ENCODE peak calls at places on chromosomes 5 and 9, in four cellular contexts. One of them, this sample, is unnamed.

GRCh38 chr9:119951090-119951489 is 581.9 kb upstream of the BRINP1 start:
- DNase-seq in HL-60: no peak
- DNase-seq in tibial artery: no peak
- DNase-seq in tibial nerve: no peak
- DNase-seq in this sample: peak

GRCh38 chr9:92426501-92426900 is 2.2 kb upstream of the OMD start:
- DNase-seq in tibial artery: no peak
- DNase-seq in HL-60: no peak
- DNase-seq in tibial nerve: no peak
- DNase-seq in this sample: no peak

GRCh38 chr5:109318455-109319108 is 91.2 kb downstream of the PJA2 start:
- DNase-seq in tibial nerve: no peak
- DNase-seq in tibial artery: no peak
- DNase-seq in HL-60: no peak
- DNase-seq in this sample: no peak

GRCh38 chr9:128323192-128323730 is 622 bp downstream of the COQ4 start:
- DNase-seq in HL-60: no peak
- DNase-seq in tibial nerve: no peak
- DNase-seq in tibial artery: no peak
- DNase-seq in this sample: no peak

GRCh38 chr9:613771-614347 is 227.6 kb upstream of the DMRT1 start:
- DNase-seq in HL-60: peak
- DNase-seq in tibial artery: peak
- DNase-seq in tibial nerve: peak
- DNase-seq in this sample: peak

GRCh38 chr9:18587988-18588387 is 114.0 kb downstream of the ADAMTSL1 start:
- DNase-seq in tibial nerve: no peak
- DNase-seq in tibial artery: no peak
- DNase-seq in HL-60: no peak
- DNase-seq in this sample: no peak

GRCh38 chr9:135950135-135950682 is 11.0 kb downstream of the UBAC1 start:
- DNase-seq in tibial nerve: no peak
- DNase-seq in tibial artery: no peak
- DNase-seq in HL-60: no peak
- DNase-seq in this sample: no peak

GRCh38 chr9:94916956-94917355 is 190.5 kb downstream of the AOPEP start:
- DNase-seq in HL-60: no peak
- DNase-seq in tibial nerve: no peak
- DNase-seq in tibial artery: no peak
- DNase-seq in this sample: no peak

GRCh38 chr5:96509721-96510383 is 76.8 kb upstream of the PCSK1 start:
- DNase-seq in tibial nerve: no peak
- DNase-seq in tibial artery: no peak
- DNase-seq in HL-60: no peak
- DNase-seq in this sample: no peak

GRCh38 chr5:101306391-101307137 is 403.5 kb upstream of the ST8SIA4 start:
- DNase-seq in HL-60: no peak
- DNase-seq in tibial nerve: no peak
- DNase-seq in tibial artery: no peak
- DNase-seq in this sample: no peak

GRCh38 chr9:19976226-19976625 is 187.4 kb upstream of the SLC24A2 start:
- DNase-seq in tibial artery: no peak
- DNase-seq in HL-60: no peak
- DNase-seq in tibial nerve: no peak
- DNase-seq in this sample: no peak

GRCh38 chr9:95089257-95089873 is 228.1 kb downstream of the FANCC start:
- DNase-seq in tibial nerve: no peak
- DNase-seq in tibial artery: peak
- DNase-seq in HL-60: no peak
- DNase-seq in this sample: no peak

GRCh38 chr5:176185133-176185733 is 53.0 kb upstream of the SIMC1 start:
- DNase-seq in tibial nerve: no peak
- DNase-seq in HL-60: no peak
- DNase-seq in tibial artery: no peak
- DNase-seq in this sample: no peak

GRCh38 chr5:27048507-27048906 is 10.1 kb upstream of the CDH9 start:
- DNase-seq in HL-60: no peak
- DNase-seq in tibial artery: no peak
- DNase-seq in tibial nerve: no peak
- DNase-seq in this sample: no peak

GRCh38 chr9:129125478-129125877 is 14.3 kb downstream of the PTPA start:
- DNase-seq in HL-60: no peak
- DNase-seq in tibial artery: no peak
- DNase-seq in tibial nerve: no peak
- DNase-seq in this sample: no peak

GRCh38 chr5:40551706-40552557 is 127.8 kb upstream of the PTGER4 start:
- DNase-seq in tibial artery: no peak
- DNase-seq in tibial nerve: no peak
- DNase-seq in HL-60: no peak
- DNase-seq in this sample: no peak

GRCh38 chr9:129063061-129063460 is 17.9 kb upstream of the DOLPP1 start:
- DNase-seq in tibial artery: no peak
- DNase-seq in tibial nerve: no peak
- DNase-seq in HL-60: no peak
- DNase-seq in this sample: no peak

GRCh38 chr5:132378580-132378979 is 9.1 kb downstream of the SLC22A5 start:
- DNase-seq in tibial nerve: no peak
- DNase-seq in HL-60: no peak
- DNase-seq in tibial artery: peak
- DNase-seq in this sample: no peak

GRCh38 chr5:59724482-59725392 is 168.8 kb downstream of the PDE4D start:
- DNase-seq in tibial artery: no peak
- DNase-seq in tibial nerve: no peak
- DNase-seq in HL-60: no peak
- DNase-seq in this sample: no peak

GRCh38 chr5:89445106-89445745 is 562.2 kb upstream of the MEF2C start:
- DNase-seq in tibial nerve: no peak
- DNase-seq in tibial artery: no peak
- DNase-seq in HL-60: no peak
- DNase-seq in this sample: no peak

GRCh38 chr5:5380298-5380697 is 42.2 kb upstream of the ICE1 start:
- DNase-seq in HL-60: no peak
- DNase-seq in tibial nerve: no peak
- DNase-seq in tibial artery: no peak
- DNase-seq in this sample: no peak

GRCh38 chr5:127599847-127600246 is 49.0 kb upstream of the CTXN3 start:
- DNase-seq in tibial artery: no peak
- DNase-seq in tibial nerve: no peak
- DNase-seq in HL-60: no peak
- DNase-seq in this sample: no peak

GRCh38 chr9:19551124-19551929 is 142.5 kb downstream of the ACER2 start:
- DNase-seq in tibial artery: no peak
- DNase-seq in HL-60: no peak
- DNase-seq in tibial nerve: no peak
- DNase-seq in this sample: no peak

GRCh38 chr5:97528941-97529340 is 345.9 kb upstream of the RIOK2 start:
- DNase-seq in tibial nerve: no peak
- DNase-seq in tibial artery: no peak
- DNase-seq in HL-60: no peak
- DNase-seq in this sample: no peak

GRCh38 chr5:144328980-144329379 is 158.3 kb downstream of the KCTD16 start:
- DNase-seq in tibial artery: no peak
- DNase-seq in HL-60: no peak
- DNase-seq in tibial nerve: no peak
- DNase-seq in this sample: no peak

GRCh38 chr5:76790632-76791290 is 28.1 kb upstream of the F2RL1 start:
- DNase-seq in HL-60: no peak
- DNase-seq in tibial nerve: peak
- DNase-seq in tibial artery: no peak
- DNase-seq in this sample: peak

GRCh38 chr9:1046639-1047604 is 3.2 kb upstream of the DMRT2 start:
- DNase-seq in tibial nerve: no peak
- DNase-seq in tibial artery: no peak
- DNase-seq in HL-60: no peak
- DNase-seq in this sample: no peak

GRCh38 chr5:141623197-141623596 is 4.4 kb upstream of the DIAPH1 start:
- DNase-seq in HL-60: peak
- DNase-seq in tibial artery: no peak
- DNase-seq in tibial nerve: no peak
- DNase-seq in this sample: no peak

GRCh38 chr9:124182741-124183140 is 75.0 kb upstream of the NEK6 start:
- DNase-seq in tibial artery: no peak
- DNase-seq in HL-60: no peak
- DNase-seq in tibial nerve: no peak
- DNase-seq in this sample: no peak

GRCh38 chr9:74172874-74173273 is 324.3 kb upstream of the RORB start:
- DNase-seq in tibial nerve: no peak
- DNase-seq in tibial artery: no peak
- DNase-seq in HL-60: no peak
- DNase-seq in this sample: no peak

GRCh38 chr5:14134771-14135170 is 8.4 kb upstream of the TRIO start:
- DNase-seq in tibial nerve: no peak
- DNase-seq in tibial artery: no peak
- DNase-seq in HL-60: no peak
- DNase-seq in this sample: no peak
- H3K27ac ChIP-seq in tibial nerve: no peak
- H3K27ac ChIP-seq in tibial artery: no peak
- H3K27ac ChIP-seq in HL-60: no peak
- H3K27ac ChIP-seq in this sample: no peak

GRCh38 chr5:54703568-54704255 is 186.2 kb downstream of the SNX18 start:
- DNase-seq in tibial artery: no peak
- DNase-seq in HL-60: no peak
- DNase-seq in tibial nerve: no peak
- DNase-seq in this sample: no peak
- H3K27ac ChIP-seq in tibial artery: peak
- H3K27ac ChIP-seq in HL-60: no peak
- H3K27ac ChIP-seq in tibial nerve: no peak
- H3K27ac ChIP-seq in this sample: peak

GRCh38 chr9:109852561-109852960 is 72.6 kb downstream of the PALM2AKAP2 start:
- DNase-seq in tibial nerve: no peak
- DNase-seq in HL-60: no peak
- DNase-seq in tibial artery: no peak
- DNase-seq in this sample: no peak
- H3K27ac ChIP-seq in tibial nerve: no peak
- H3K27ac ChIP-seq in HL-60: no peak
- H3K27ac ChIP-seq in tibial artery: no peak
- H3K27ac ChIP-seq in this sample: no peak

GRCh38 chr9:125807065-125807464 is 59.9 kb downstream of the PBX3 start:
- DNase-seq in HL-60: no peak
- DNase-seq in tibial artery: no peak
- DNase-seq in tibial nerve: no peak
- DNase-seq in this sample: no peak

GRCh38 chr9:125803526-125803925 is 56.4 kb downstream of the PBX3 start:
- DNase-seq in HL-60: no peak
- DNase-seq in tibial artery: no peak
- DNase-seq in tibial nerve: no peak
- DNase-seq in this sample: no peak

GRCh38 chr9:125810161-125810560 is 63.0 kb downstream of the PBX3 start:
- DNase-seq in tibial artery: no peak
- DNase-seq in HL-60: no peak
- DNase-seq in tibial nerve: no peak
- DNase-seq in this sample: no peak

GRCh38 chr9:125805057-125805456 is 57.9 kb downstream of the PBX3 start:
- DNase-seq in HL-60: no peak
- DNase-seq in tibial artery: no peak
- DNase-seq in tibial nerve: no peak
- DNase-seq in this sample: no peak
- H3K27ac ChIP-seq in HL-60: no peak
- H3K27ac ChIP-seq in tibial artery: no peak
- H3K27ac ChIP-seq in tibial nerve: no peak
- H3K27ac ChIP-seq in this sample: no peak

GRCh38 chr9:112863781-112864180 is 26.9 kb downstream of the SLC46A2 start:
- DNase-seq in tibial nerve: no peak
- DNase-seq in tibial artery: no peak
- DNase-seq in HL-60: no peak
- DNase-seq in this sample: no peak
- H3K27ac ChIP-seq in tibial nerve: no peak
- H3K27ac ChIP-seq in tibial artery: no peak
- H3K27ac ChIP-seq in HL-60: peak
- H3K27ac ChIP-seq in this sample: no peak

GRCh38 chr9:121213136-121213806 is 11.6 kb upstream of the RAB14 start:
- DNase-seq in tibial nerve: peak
- DNase-seq in HL-60: no peak
- DNase-seq in tibial artery: peak
- DNase-seq in this sample: peak
- H3K27ac ChIP-seq in tibial nerve: peak
- H3K27ac ChIP-seq in HL-60: no peak
- H3K27ac ChIP-seq in tibial artery: peak
- H3K27ac ChIP-seq in this sample: peak

DNA sequence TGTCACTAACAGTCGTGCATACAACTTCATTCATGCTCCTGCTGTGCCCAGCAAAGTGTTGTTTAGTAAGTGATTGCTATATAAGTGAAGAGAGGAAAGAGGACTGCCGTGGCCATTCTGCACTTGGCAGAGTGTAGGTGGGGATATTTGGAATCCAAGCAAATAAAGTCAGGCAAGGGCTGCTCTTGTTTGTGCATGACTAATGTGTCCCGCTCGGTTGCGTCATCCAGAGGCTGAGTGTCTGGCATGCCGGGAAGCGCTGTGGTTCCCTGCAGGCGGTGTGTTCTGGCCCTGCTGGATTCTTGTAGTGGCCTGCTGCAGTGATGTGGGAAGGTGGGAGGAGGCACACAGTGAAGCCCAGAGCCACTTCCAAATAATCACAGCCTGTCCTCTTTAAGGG is 136.9 kb upstream of the ANKH start:
- DNase-seq in HL-60: no peak
- DNase-seq in tibial nerve: peak
- DNase-seq in tibial artery: peak
- DNase-seq in this sample: peak
- H3K27ac ChIP-seq in HL-60: no peak
- H3K27ac ChIP-seq in tibial nerve: peak
- H3K27ac ChIP-seq in tibial artery: peak
- H3K27ac ChIP-seq in this sample: peak

GRCh38 chr9:137550241-137550621 is at the start of gene PNPLA7:
- DNase-seq in tibial nerve: peak
- DNase-seq in tibial artery: peak
- DNase-seq in HL-60: peak
- DNase-seq in this sample: peak
- H3K27ac ChIP-seq in tibial nerve: peak
- H3K27ac ChIP-seq in tibial artery: peak
- H3K27ac ChIP-seq in HL-60: peak
- H3K27ac ChIP-seq in this sample: peak

GRCh38 chr5:68237715-68238114 is 22.2 kb downstream of the PIK3R1 start:
- DNase-seq in HL-60: no peak
- DNase-seq in tibial artery: no peak
- DNase-seq in tibial nerve: no peak
- DNase-seq in this sample: no peak
- H3K27ac ChIP-seq in HL-60: peak
- H3K27ac ChIP-seq in tibial artery: no peak
- H3K27ac ChIP-seq in tibial nerve: peak
- H3K27ac ChIP-seq in this sample: no peak